ENCODE peak calls at places on chromosomes 3 and 15, in four cellular contexts. One of them, this sample, is unnamed. For H3F3A and H3K4me1, the result is how much of the 10 kb centered on the place peaks cover.

GRCh38 chr15:79675982-79676381 is 220.8 kb downstream of the MTHFS start:
- DNase-seq in PC-9: no peak
- DNase-seq in SK-N-SH: no peak
- DNase-seq in MM.1S: no peak
- DNase-seq in this sample: no peak

GRCh38 chr3:188349276-188349962 is 195.5 kb downstream of the LPP start:
- DNase-seq in PC-9: no peak
- DNase-seq in SK-N-SH: no peak
- DNase-seq in MM.1S: no peak
- DNase-seq in this sample: peak

GRCh38 chr3:72969766-72970165 is 26.8 kb upstream of the PPP4R2 start:
- DNase-seq in PC-9: no peak
- DNase-seq in SK-N-SH: no peak
- DNase-seq in MM.1S: no peak
- DNase-seq in this sample: no peak

GRCh38 chr3:174949523-174949922 is 90.4 kb downstream of the NAALADL2 start:
- DNase-seq in PC-9: peak
- DNase-seq in SK-N-SH: no peak
- DNase-seq in MM.1S: no peak
- DNase-seq in this sample: no peak

GRCh38 chr3:57512174-57512573 is 32.0 kb downstream of the DNAH12 start:
- DNase-seq in PC-9: no peak
- DNase-seq in SK-N-SH: no peak
- DNase-seq in MM.1S: no peak
- DNase-seq in this sample: no peak

GRCh38 chr3:103698646-103699045 is 1263.8 kb downstream of the ZPLD1 start:
- DNase-seq in PC-9: no peak
- DNase-seq in SK-N-SH: no peak
- DNase-seq in MM.1S: no peak
- DNase-seq in this sample: no peak

GRCh38 chr3:184085389-184085852 is 11.4 kb upstream of the HTR3E start:
- DNase-seq in PC-9: no peak
- DNase-seq in SK-N-SH: no peak
- DNase-seq in MM.1S: peak
- DNase-seq in this sample: no peak

GRCh38 chr3:69869643-69870042 is 129.9 kb upstream of the SAMMSON start:
- DNase-seq in PC-9: no peak
- DNase-seq in SK-N-SH: no peak
- DNase-seq in MM.1S: no peak
- DNase-seq in this sample: no peak

GRCh38 chr3:194212021-194212868 is 76.3 kb downstream of the HES1 start:
- DNase-seq in PC-9: no peak
- DNase-seq in SK-N-SH: peak
- DNase-seq in MM.1S: no peak
- DNase-seq in this sample: peak

GRCh38 chr3:23686535-23686934 is 119.2 kb upstream of the UBE2E1 start:
- DNase-seq in PC-9: no peak
- DNase-seq in SK-N-SH: peak
- DNase-seq in MM.1S: no peak
- DNase-seq in this sample: no peak

GRCh38 chr15:82021021-82021420 is 24.8 kb downstream of the MEX3B start:
- DNase-seq in PC-9: no peak
- DNase-seq in SK-N-SH: no peak
- DNase-seq in MM.1S: no peak
- DNase-seq in this sample: no peak

GRCh38 chr15:27017168-27017809 is 46.3 kb downstream of the GABRG3 start:
- DNase-seq in PC-9: peak
- DNase-seq in SK-N-SH: peak
- DNase-seq in MM.1S: peak
- DNase-seq in this sample: peak

GRCh38 chr3:14265246-14265962 is 86.8 kb downstream of the LSM3 start:
- DNase-seq in PC-9: peak
- DNase-seq in SK-N-SH: no peak
- DNase-seq in MM.1S: no peak
- DNase-seq in this sample: no peak

GRCh38 chr3:11238057-11238456 is 34.1 kb upstream of the ATG7 start:
- DNase-seq in PC-9: peak
- DNase-seq in SK-N-SH: no peak
- DNase-seq in MM.1S: no peak
- DNase-seq in this sample: no peak

GRCh38 chr15:26889298-26889898 is 22.5 kb downstream of the GABRA5 start:
- DNase-seq in PC-9: peak
- DNase-seq in SK-N-SH: peak
- DNase-seq in MM.1S: peak
- DNase-seq in this sample: peak

GRCh38 chr3:183262979-183263378 is 9.9 kb downstream of the B3GNT5 start:
- DNase-seq in PC-9: no peak
- DNase-seq in SK-N-SH: no peak
- DNase-seq in MM.1S: no peak
- DNase-seq in this sample: no peak

GRCh38 chr15:42194502-42194901 is 13.6 kb downstream of the VPS39 start:
- DNase-seq in PC-9: no peak
- DNase-seq in SK-N-SH: no peak
- DNase-seq in MM.1S: no peak
- DNase-seq in this sample: no peak

GRCh38 chr15:89799011-89799924 is 15.4 kb downstream of the ANPEP start:
- DNase-seq in PC-9: no peak
- DNase-seq in SK-N-SH: peak
- DNase-seq in MM.1S: no peak
- DNase-seq in this sample: no peak

GRCh38 chr3:180612363-180612762 is 10.4 kb downstream of the TTC14 start:
- DNase-seq in PC-9: no peak
- DNase-seq in SK-N-SH: no peak
- DNase-seq in MM.1S: no peak
- DNase-seq in this sample: no peak

GRCh38 chr3:2978977-2979732 is 131.0 kb downstream of the IL5RA start:
- DNase-seq in PC-9: no peak
- DNase-seq in SK-N-SH: no peak
- DNase-seq in MM.1S: peak
- DNase-seq in this sample: no peak

GRCh38 chr3:126028096-126028495 is 55.8 kb downstream of the SLC41A3 start:
- DNase-seq in PC-9: no peak
- DNase-seq in SK-N-SH: no peak
- DNase-seq in MM.1S: no peak
- DNase-seq in this sample: no peak

GRCh38 chr3:46233194-46233593 is 9.1 kb upstream of the CCR3 start:
- DNase-seq in PC-9: no peak
- DNase-seq in SK-N-SH: no peak
- DNase-seq in MM.1S: no peak
- DNase-seq in this sample: no peak

GRCh38 chr3:112926000-112926399 is 48.9 kb downstream of the CD200R1 start:
- DNase-seq in PC-9: no peak
- DNase-seq in SK-N-SH: no peak
- DNase-seq in MM.1S: no peak
- DNase-seq in this sample: no peak

GRCh38 chr3:63135362-63135761 is 142.7 kb upstream of the SYNPR start:
- DNase-seq in PC-9: no peak
- DNase-seq in SK-N-SH: no peak
- DNase-seq in MM.1S: no peak
- DNase-seq in this sample: peak

GRCh38 chr3:11236588-11237461 is 35.4 kb upstream of the ATG7 start:
- DNase-seq in PC-9: peak
- DNase-seq in SK-N-SH: peak
- DNase-seq in MM.1S: peak
- DNase-seq in this sample: peak

GRCh38 chr3:62134061-62134496 is 239.3 kb downstream of the FEZF2 start:
- DNase-seq in PC-9: peak
- DNase-seq in SK-N-SH: peak
- DNase-seq in MM.1S: no peak
- DNase-seq in this sample: no peak

GRCh38 chr3:33989229-33989628 is 190.8 kb downstream of the PDCD6IP start:
- DNase-seq in PC-9: no peak
- DNase-seq in SK-N-SH: no peak
- DNase-seq in MM.1S: no peak
- DNase-seq in this sample: peak

GRCh38 chr3:81302045-81302444 is 459.4 kb downstream of the GBE1 start:
- DNase-seq in PC-9: peak
- DNase-seq in SK-N-SH: peak
- DNase-seq in MM.1S: peak
- DNase-seq in this sample: peak

GRCh38 chr3:16247282-16248058 is 17.3 kb downstream of the DPH3 start:
- DNase-seq in PC-9: peak
- DNase-seq in SK-N-SH: peak
- DNase-seq in MM.1S: peak
- DNase-seq in this sample: peak

GRCh38 chr3:124964432-124964831 is 29.9 kb upstream of the MUC13 start:
- DNase-seq in PC-9: no peak
- DNase-seq in SK-N-SH: no peak
- DNase-seq in MM.1S: no peak
- DNase-seq in this sample: no peak

GRCh38 chr3:124963755-124964154 is 29.2 kb upstream of the MUC13 start:
- DNase-seq in PC-9: no peak
- DNase-seq in SK-N-SH: no peak
- DNase-seq in MM.1S: no peak
- DNase-seq in this sample: no peak

GRCh38 chr3:124967964-124968363 is 33.4 kb upstream of the MUC13 start:
- DNase-seq in PC-9: no peak
- DNase-seq in SK-N-SH: no peak
- DNase-seq in MM.1S: no peak
- DNase-seq in this sample: no peak

GRCh38 chr3:124966557-124967480 is 32.3 kb upstream of the MUC13 start:
- DNase-seq in PC-9: no peak
- DNase-seq in SK-N-SH: no peak
- DNase-seq in MM.1S: no peak
- DNase-seq in this sample: no peak

DNA sequence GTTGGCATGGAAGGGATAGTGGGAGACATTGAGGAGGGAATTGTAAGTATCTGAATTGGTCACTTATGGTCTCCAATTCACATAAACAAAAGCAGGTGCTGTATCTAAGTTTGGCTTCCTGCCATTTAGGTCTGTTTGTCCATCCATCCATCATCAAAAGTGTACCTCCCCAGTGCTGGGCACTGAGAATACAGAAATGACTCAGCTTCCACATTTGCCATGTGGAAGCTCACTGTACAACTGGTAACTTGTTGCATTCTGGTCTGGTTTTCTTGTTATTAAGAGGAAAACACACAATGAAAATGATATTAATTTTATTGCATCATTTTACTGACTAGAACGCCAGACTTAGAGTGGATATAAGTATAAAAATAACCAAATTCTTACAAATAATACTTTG is 30.9 kb upstream of the MUC13 start:
- DNase-seq in PC-9: no peak
- DNase-seq in SK-N-SH: no peak
- DNase-seq in MM.1S: no peak
- DNase-seq in this sample: no peak
- H3F3A ChIP-seq in PC-9: under half
- H3F3A ChIP-seq in SK-N-SH: under half
- H3F3A ChIP-seq in MM.1S: under half
- H3F3A ChIP-seq in this sample: under half

GRCh38 chr15:49900836-49901235 is 218.2 kb downstream of the ATP8B4 start:
- DNase-seq in PC-9: no peak
- DNase-seq in SK-N-SH: no peak
- DNase-seq in MM.1S: no peak
- DNase-seq in this sample: no peak

GRCh38 chr15:49895337-49896223 is 223.5 kb downstream of the ATP8B4 start:
- DNase-seq in PC-9: no peak
- DNase-seq in SK-N-SH: no peak
- DNase-seq in MM.1S: no peak
- DNase-seq in this sample: peak

GRCh38 chr15:49898097-49898496 is 220.9 kb downstream of the ATP8B4 start:
- DNase-seq in PC-9: no peak
- DNase-seq in SK-N-SH: no peak
- DNase-seq in MM.1S: no peak
- DNase-seq in this sample: no peak

GRCh38 chr15:49900036-49900435 is 219.0 kb downstream of the ATP8B4 start:
- DNase-seq in PC-9: no peak
- DNase-seq in SK-N-SH: no peak
- DNase-seq in MM.1S: no peak
- DNase-seq in this sample: no peak

GRCh38 chr15:49898575-49899283 is 220.3 kb downstream of the ATP8B4 start:
- DNase-seq in PC-9: no peak
- DNase-seq in SK-N-SH: no peak
- DNase-seq in MM.1S: no peak
- DNase-seq in this sample: no peak
- H3K4me1 ChIP-seq in PC-9: under half
- H3K4me1 ChIP-seq in SK-N-SH: under half
- H3K4me1 ChIP-seq in MM.1S: under half
- H3K4me1 ChIP-seq in this sample: half or more

GRCh38 chr3:38168988-38169363 is 3.6 kb downstream of the OXSR1 start:
- DNase-seq in PC-9: no peak
- DNase-seq in SK-N-SH: no peak
- DNase-seq in MM.1S: no peak
- DNase-seq in this sample: no peak
- H3F3A ChIP-seq in PC-9: under half
- H3F3A ChIP-seq in SK-N-SH: under half
- H3F3A ChIP-seq in MM.1S: under half
- H3F3A ChIP-seq in this sample: under half

DNA sequence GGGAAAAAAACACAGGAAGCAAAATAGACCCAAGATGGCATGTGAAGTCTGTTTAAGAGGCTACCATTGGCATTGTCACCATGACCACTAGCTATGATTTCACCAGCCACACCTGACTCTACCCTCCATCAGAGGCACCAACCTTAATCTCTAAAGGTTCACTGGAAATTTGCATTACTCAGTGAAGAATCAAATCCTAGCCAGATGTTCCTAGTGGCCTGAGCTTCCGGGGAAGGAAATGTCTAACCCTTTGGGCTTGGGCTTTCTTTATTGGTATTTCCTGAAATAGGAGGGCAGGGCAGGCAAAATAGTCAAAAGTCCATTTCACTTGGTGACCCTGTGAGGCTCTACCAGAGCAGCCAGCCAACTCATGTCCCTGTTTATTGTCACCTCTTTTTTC is 110.9 kb upstream of the PHLDB2 start:
- DNase-seq in PC-9: no peak
- DNase-seq in SK-N-SH: no peak
- DNase-seq in MM.1S: no peak
- DNase-seq in this sample: no peak
- H3K4me1 ChIP-seq in PC-9: under half
- H3K4me1 ChIP-seq in SK-N-SH: under half
- H3K4me1 ChIP-seq in MM.1S: under half
- H3K4me1 ChIP-seq in this sample: under half

DNA sequence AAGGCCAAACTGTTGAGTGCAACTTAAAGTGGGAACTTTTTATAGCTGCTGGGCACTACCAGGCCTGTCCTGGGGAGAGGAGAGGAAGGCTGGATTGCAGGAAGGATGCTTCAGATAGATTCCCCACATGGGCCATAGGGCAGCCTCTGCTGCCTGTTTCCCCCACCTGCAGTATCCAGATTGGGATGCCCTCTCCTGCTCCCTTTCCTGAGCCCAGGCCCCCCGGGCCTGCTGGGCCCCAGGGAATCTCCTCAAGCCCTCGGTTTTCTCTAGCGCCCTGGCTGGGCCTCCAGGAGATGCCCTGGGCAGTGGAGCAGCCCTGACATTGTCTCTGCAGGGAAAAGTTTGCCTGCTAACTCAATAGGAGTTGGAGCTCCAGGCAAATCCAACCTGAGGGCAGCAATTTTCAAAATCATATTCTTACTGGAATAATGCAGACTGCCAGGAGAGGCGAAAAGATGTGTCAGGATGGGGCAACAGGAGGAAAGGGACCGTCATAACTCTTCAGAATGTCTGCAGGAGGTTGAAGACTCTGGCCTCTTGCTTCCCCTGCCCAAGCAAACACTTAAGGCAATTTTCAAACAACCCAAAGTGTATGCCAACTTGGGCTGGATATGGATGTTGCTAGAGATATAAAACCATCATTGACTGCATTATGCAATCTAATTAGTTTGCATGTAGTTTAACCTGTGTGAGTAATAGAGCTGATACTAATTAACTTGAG is 4.4 kb downstream of the NR2F2 start:
- DNase-seq in PC-9: no peak
- DNase-seq in SK-N-SH: no peak
- DNase-seq in MM.1S: no peak
- DNase-seq in this sample: peak
- H3F3A ChIP-seq in PC-9: under half
- H3F3A ChIP-seq in SK-N-SH: under half
- H3F3A ChIP-seq in MM.1S: under half
- H3F3A ChIP-seq in this sample: half or more

This sample was measured in neural progenitor cell.